ENCODE peak calls at places on chromosomes 1 and 21, in eight cellular contexts. U is astrocyte, W is cardiac fibroblast, I is lower lobe of right lung, G is sigmoid colon, B is lower leg skin, F is mucosa of descending colon, R is IMR-90. O is an unnamed sample.
A peak's percentile ranks its signal among the peaks of the same experiment; 100 is the strongest.

GRCh38 chr1:109621402-109622101 is 1.9 kb downstream of the AMPD2 start:
- DNase-seq in U (no peak), W (no peak), I (no peak), G (no peak), B (peak; percentile 79), F (no peak), R (no peak), O (no peak)

GRCh38 chr1:35808376-35809155 is 750 bp downstream of the AGO4 start:
- DNase-seq in U (peak; percentile 4), W (peak; percentile 26), I (peak; percentile 77), G (peak; percentile 64), B (peak; percentile 91), F (peak; percentile 43), R (no peak), O (peak; percentile 21)

GRCh38 chr1:168920456-168921094 is 185.9 kb upstream of the ATP1B1 start:
- DNase-seq in U (no peak), W (peak; percentile 86), I (no peak), G (peak; percentile 76), B (no peak), F (no peak), R (peak; percentile 26), O (peak; percentile 97)

GRCh38 chr1:106254748-106255147 is 801.7 kb upstream of the PRMT6 start:
- DNase-seq in U (no peak), W (peak; percentile 1), I (no peak), G (no peak), B (no peak), F (no peak), R (no peak), O (peak; percentile 87)

GRCh38 chr1:156750191-156750931 is 1.1 kb downstream of the HDGF start:
- DNase-seq in U (no peak), W (peak; percentile 43), I (peak; percentile 52), G (no peak), B (no peak), F (peak; percentile 73), R (no peak), O (peak; percentile 93)

GRCh38 chr1:202858306-202858705 is 30.6 kb downstream of the RABIF start:
- DNase-seq in U (no peak), W (peak; percentile 76), I (no peak), G (peak; percentile 93), B (peak; percentile 91), F (no peak), R (peak; percentile 7), O (no peak)

GRCh38 chr1:58155418-58156123 is 391.0 kb downstream of the OMA1 start:
- DNase-seq in U (no peak), W (peak; percentile 1), I (no peak), G (no peak), B (no peak), F (peak; percentile 21), R (no peak), O (peak; percentile 14)

GRCh38 chr1:23803674-23804073 is 3.1 kb upstream of the GALE start:
- DNase-seq in U (no peak), W (no peak), I (no peak), G (no peak), B (no peak), F (no peak), R (no peak), O (no peak)

GRCh38 chr1:48687271-48688045 is 89.2 kb downstream of the BEND5 start:
- DNase-seq in U (no peak), W (no peak), I (no peak), G (no peak), B (peak; percentile 69), F (no peak), R (no peak), O (peak; percentile 36)

GRCh38 chr1:113488576-113489177 is 98.4 kb downstream of the MAGI3 start:
- DNase-seq in U (no peak), W (no peak), I (no peak), G (no peak), B (peak; percentile 57), F (no peak), R (no peak), O (peak; percentile 4)

GRCh38 chr1:116166011-116166571 is 54.9 kb downstream of the MAB21L3 start:
- DNase-seq in U (no peak), W (no peak), I (no peak), G (no peak), B (no peak), F (no peak), R (no peak), O (no peak)

GRCh38 chr1:118985611-118986290 is 2.4 kb downstream of the TBX15 start:
- DNase-seq in U (no peak), W (no peak), I (no peak), G (no peak), B (peak; percentile 70), F (no peak), R (no peak), O (no peak)

GRCh38 chr21:33374874-33375644 is 28.2 kb upstream of the IFNGR2 start:
- DNase-seq in U (no peak), W (no peak), I (no peak), G (no peak), B (peak; percentile 34), F (no peak), R (no peak), O (no peak)

GRCh38 chr1:17551755-17552234 is 12.3 kb downstream of the ARHGEF10L start:
- DNase-seq in U (no peak), W (peak; percentile 20), I (no peak), G (no peak), B (no peak), F (no peak), R (peak; percentile 65), O (peak; percentile 43)
- H3K4me3 ChIP-seq in U (no peak overlapping the region), W (no peak overlapping the region), I (no peak overlapping the region), G (no peak overlapping the region), B (no peak overlapping the region), F (no peak overlapping the region), R (no peak overlapping the region), O (no peak overlapping the region)

GRCh38 chr1:82390627-82391026 is 589.9 kb downstream of the ADGRL2 start:
- DNase-seq in U (no peak), W (no peak), I (no peak), G (no peak), B (no peak), F (no peak), R (no peak), O (no peak)
- TF ChIP-seq CTCF in U (no peak), W (no peak), I (no peak), G (no peak), B (no peak), F (no peak), R (no peak), O (no peak)

DNA sequence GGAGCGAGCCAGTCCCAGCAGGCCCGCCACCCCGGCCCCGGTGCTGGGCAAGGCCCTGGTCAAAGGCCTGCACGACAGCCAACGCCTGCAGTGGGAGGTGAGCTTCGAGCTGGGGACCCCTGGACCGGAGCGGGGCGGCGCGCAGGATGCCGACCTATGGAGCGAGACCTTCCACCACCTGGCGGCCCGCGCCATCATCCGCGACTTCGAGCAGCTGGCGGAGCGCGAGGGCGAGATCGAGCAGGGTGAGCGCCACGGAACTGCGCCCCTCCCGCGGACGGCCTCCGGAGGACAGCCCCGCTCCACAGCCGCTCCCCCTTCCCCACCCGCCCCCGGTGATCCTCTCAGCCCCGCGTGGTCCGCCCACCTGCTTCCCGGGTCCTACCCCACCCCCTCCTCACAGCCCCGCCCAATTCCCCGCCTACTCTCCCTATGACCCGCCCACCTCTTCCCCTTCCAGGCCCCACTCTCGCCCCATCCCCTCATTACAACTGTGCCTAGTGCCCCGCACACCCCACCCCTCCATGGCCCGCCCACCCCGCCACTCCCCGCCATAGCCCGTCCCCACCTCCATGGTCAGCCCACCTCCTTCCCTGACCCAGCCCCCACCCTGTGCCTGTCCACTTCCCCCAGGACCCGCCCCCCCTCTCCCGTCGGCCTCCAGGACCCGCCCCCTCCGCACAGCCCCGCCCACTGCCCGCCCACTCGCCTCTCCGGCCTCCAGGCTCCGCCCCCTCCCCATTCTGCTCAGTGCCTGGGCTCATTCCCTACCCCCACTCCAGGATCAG is 52.7 kb downstream of the VWA5B1 start:
- DNase-seq in U (no peak), W (no peak), I (no peak), G (no peak), B (no peak), F (peak; percentile 59), R (no peak), O (no peak)
- H3K4me3 ChIP-seq in U (no peak overlapping the region), W (no peak overlapping the region), I (peak overlapping the region; percentile 30), G (no peak overlapping the region), B (no peak overlapping the region), F (no peak overlapping the region), R (no peak overlapping the region), O (peak overlapping the region; percentile 2)

GRCh38 chr1:85240174-85240601 is 19.3 kb downstream of the C1orf52 start:
- DNase-seq in U (peak; percentile 17), W (peak; percentile 29), I (no peak), G (no peak), B (no peak), F (no peak), R (peak; percentile 18), O (peak; percentile 42)
- TF ChIP-seq CTCF in U (no peak), W (peak; percentile 1), I (no peak), G (peak; percentile 10), B (no peak), F (no peak), R (peak; percentile 25), O (peak; percentile 36)

GRCh38 chr21:36964398-36964797 is 2.1 kb downstream of the HLCS start:
- DNase-seq in U (no peak), W (no peak), I (no peak), G (no peak), B (no peak), F (no peak), R (no peak), O (no peak)
- H3K4me3 ChIP-seq in U (no peak overlapping the region), W (no peak overlapping the region), I (no peak overlapping the region), G (no peak overlapping the region), B (no peak overlapping the region), F (no peak overlapping the region), R (no peak overlapping the region), O (no peak overlapping the region)

DNA sequence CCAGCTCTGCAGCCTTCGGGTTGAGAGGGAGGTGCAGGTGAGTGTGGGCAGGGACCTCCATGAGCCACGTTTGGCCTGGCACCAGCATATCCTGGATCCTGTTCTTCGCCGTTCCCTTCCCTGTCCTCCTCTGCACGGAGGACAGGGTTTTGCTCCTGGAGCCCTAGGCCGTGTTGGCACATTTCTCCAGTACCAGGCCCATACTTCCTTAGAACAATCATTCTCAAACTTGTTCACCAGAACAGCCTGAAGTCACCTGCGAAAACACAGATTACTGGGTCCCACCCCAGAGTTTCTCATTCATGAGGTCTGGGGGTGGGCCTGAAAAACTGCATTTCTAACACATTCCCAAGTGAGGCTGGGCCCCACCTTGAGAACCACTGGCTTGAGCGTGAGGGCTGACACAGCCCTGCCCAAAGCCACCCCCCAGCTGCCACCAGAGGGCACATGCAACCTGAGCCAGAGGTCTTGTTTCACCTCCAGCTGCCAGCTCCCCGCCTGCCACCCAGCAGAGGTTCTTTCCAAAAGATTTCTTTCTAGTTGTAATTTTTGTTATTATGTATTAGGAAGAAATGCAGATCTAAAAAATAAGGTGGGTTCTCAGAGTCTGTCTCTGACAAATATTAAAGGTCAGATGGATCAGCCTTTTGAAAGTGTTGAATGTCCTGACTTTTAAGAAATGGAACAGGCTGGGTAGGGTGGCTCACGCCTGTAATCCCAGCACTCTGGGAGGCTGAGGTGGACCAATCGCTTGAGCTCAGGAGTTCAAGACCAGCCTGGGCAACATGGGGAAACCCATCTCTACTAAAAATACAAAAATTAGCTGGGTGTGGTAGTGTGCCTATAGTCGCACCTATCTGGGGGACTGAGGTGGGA is 39.6 kb upstream of the LDLRAP1 start:
- DNase-seq in U (no peak), W (peak; percentile 31), I (peak; percentile 76), G (peak; percentile 50), B (peak; percentile 81), F (peak; percentile 85), R (no peak), O (peak; percentile 42)
- TF ChIP-seq CTCF in U (no peak), W (peak; percentile 52), I (peak; percentile 67), G (peak; percentile 29), B (no peak), F (peak; percentile 51), R (peak; percentile 31), O (peak; percentile 77)

O was measured in bronchial epithelial cell.